ENCODE peak calls at places on chromosomes 16 and 17, in six cellular contexts. N is naive thymus-derived CD4-positive, alpha-beta T cell; E is sigmoid colon; L is CD8-positive, alpha-beta T cell; Z is spleen; D is cardiac muscle cell. R is an unnamed sample.

GRCh38 chr17:33964344-33964979 is 290.6 kb upstream of the CCL2 start:
- DNase-seq in N (peak), E (no peak), L (no peak), Z (no peak), D (no peak), R (no peak)

GRCh38 chr16:64990101-64990500 is 131.8 kb downstream of the CDH11 start:
- DNase-seq in N (no peak), E (no peak), L (no peak), Z (no peak), D (no peak), R (no peak)

GRCh38 chr17:55420776-55421178 is 858 bp downstream of the MMD start:
- DNase-seq in N (peak), E (peak), L (peak), Z (peak), D (peak), R (no peak)

GRCh38 chr16:74076568-74076967 is 220.0 kb upstream of the PSMD7 start:
- DNase-seq in N (no peak), E (no peak), L (no peak), Z (no peak), D (no peak), R (no peak)

GRCh38 chr16:180921-181667 is 835 bp downstream of the HBQ1 start:
- DNase-seq in N (peak), E (peak), L (peak), Z (peak), D (peak), R (no peak)

GRCh38 chr16:57744646-57744903 is 9.0 kb downstream of the KATNB1 start:
- DNase-seq in N (no peak), E (no peak), L (no peak), Z (no peak), D (no peak), R (no peak)

GRCh38 chr17:40707720-40708119 is 4.2 kb upstream of the KRT24 start:
- DNase-seq in N (no peak), E (peak), L (no peak), Z (no peak), D (no peak), R (no peak)

GRCh38 chr16:28538733-28539596 is at the start of gene NUPR1:
- DNase-seq in N (no peak), E (peak), L (no peak), Z (no peak), D (peak), R (peak)

GRCh38 chr16:7364054-7364407 is 31.4 kb downstream of the RBFOX1 start:
- DNase-seq in N (no peak), E (no peak), L (no peak), Z (no peak), D (no peak), R (no peak)

GRCh38 chr16:35431829-35432663 is 1972.6 kb downstream of the TP53TG3F start:
- DNase-seq in N (no peak), E (no peak), L (no peak), Z (no peak), D (no peak), R (no peak)

GRCh38 chr17:44779211-44780025 is 20.6 kb downstream of the ADAM11 start:
- DNase-seq in N (peak), E (peak), L (peak), Z (peak), D (peak), R (no peak)

GRCh38 chr17:17837380-17837821 is 615 bp upstream of the SREBF1 start:
- DNase-seq in N (no peak), E (peak), L (no peak), Z (no peak), D (peak), R (no peak)

GRCh38 chr16:52547001-52547833 is at the start of gene TOX3:
- DNase-seq in N (no peak), E (no peak), L (no peak), Z (no peak), D (no peak), R (no peak)

GRCh38 chr16:69105501-69106361 is at the start of gene HAS3:
- DNase-seq in N (peak), E (no peak), L (no peak), Z (peak), D (peak), R (peak)

GRCh38 chr17:65595071-65595655 is 33.7 kb upstream of the AXIN2 start:
- DNase-seq in N (no peak), E (no peak), L (no peak), Z (no peak), D (no peak), R (no peak)

GRCh38 chr17:81978901-81979298 is 1.5 kb downstream of the ASPSCR1 start:
- DNase-seq in N (no peak), E (no peak), L (no peak), Z (no peak), D (no peak), R (no peak)

GRCh38 chr16:64469906-64470702 is 651.8 kb downstream of the CDH11 start:
- DNase-seq in N (no peak), E (no peak), L (no peak), Z (no peak), D (peak), R (peak)

GRCh38 chr17:9386401-9386800 is 189.2 kb downstream of the STX8 start:
- DNase-seq in N (no peak), E (no peak), L (no peak), Z (no peak), D (no peak), R (peak)

GRCh38 chr17:73878923-73879322 is 234.7 kb upstream of the SDK2 start:
- DNase-seq in N (no peak), E (no peak), L (no peak), Z (no peak), D (no peak), R (no peak)

GRCh38 chr17:78219396-78220150 is 5.5 kb downstream of the BIRC5 start:
- DNase-seq in N (no peak), E (no peak), L (no peak), Z (no peak), D (no peak), R (no peak)

GRCh38 chr16:25390761-25391160 is 133.1 kb upstream of the ZKSCAN2 start:
- DNase-seq in N (no peak), E (no peak), L (no peak), Z (no peak), D (no peak), R (no peak)

GRCh38 chr17:43171761-43172487 is 910 bp downstream of the NBR1 start:
- DNase-seq in N (no peak), E (peak), L (no peak), Z (no peak), D (peak), R (peak)

GRCh38 chr16:1183235-1183907 is 30.5 kb downstream of the CACNA1H start:
- DNase-seq in N (no peak), E (peak), L (no peak), Z (no peak), D (peak), R (no peak)

GRCh38 chr17:43608313-43608712 is 53.4 kb downstream of the MEOX1 start:
- DNase-seq in N (no peak), E (no peak), L (no peak), Z (no peak), D (no peak), R (no peak)

GRCh38 chr16:68370921-68371651 is 60.3 kb downstream of the PRMT7 start:
- DNase-seq in N (peak), E (no peak), L (peak), Z (peak), D (no peak), R (no peak)

GRCh38 chr16:74626741-74627416 is 20.0 kb upstream of the GLG1 start:
- DNase-seq in N (no peak), E (no peak), L (no peak), Z (no peak), D (no peak), R (no peak)

GRCh38 chr17:78381601-78382168 is 3.2 kb downstream of the PGS1 start:
- DNase-seq in N (peak), E (no peak), L (peak), Z (no peak), D (no peak), R (no peak)

GRCh38 chr17:58321571-58322525 is 6.7 kb downstream of the TSPOAP1 start:
- DNase-seq in N (no peak), E (no peak), L (no peak), Z (peak), D (no peak), R (no peak)

GRCh38 chr17:74011963-74012362 is 191.5 kb upstream of the RPL38 start:
- DNase-seq in N (no peak), E (no peak), L (no peak), Z (no peak), D (no peak), R (no peak)

GRCh38 chr17:65489413-65490170 is 71.9 kb downstream of the AXIN2 start:
- DNase-seq in N (no peak), E (peak), L (no peak), Z (no peak), D (no peak), R (no peak)

DNA sequence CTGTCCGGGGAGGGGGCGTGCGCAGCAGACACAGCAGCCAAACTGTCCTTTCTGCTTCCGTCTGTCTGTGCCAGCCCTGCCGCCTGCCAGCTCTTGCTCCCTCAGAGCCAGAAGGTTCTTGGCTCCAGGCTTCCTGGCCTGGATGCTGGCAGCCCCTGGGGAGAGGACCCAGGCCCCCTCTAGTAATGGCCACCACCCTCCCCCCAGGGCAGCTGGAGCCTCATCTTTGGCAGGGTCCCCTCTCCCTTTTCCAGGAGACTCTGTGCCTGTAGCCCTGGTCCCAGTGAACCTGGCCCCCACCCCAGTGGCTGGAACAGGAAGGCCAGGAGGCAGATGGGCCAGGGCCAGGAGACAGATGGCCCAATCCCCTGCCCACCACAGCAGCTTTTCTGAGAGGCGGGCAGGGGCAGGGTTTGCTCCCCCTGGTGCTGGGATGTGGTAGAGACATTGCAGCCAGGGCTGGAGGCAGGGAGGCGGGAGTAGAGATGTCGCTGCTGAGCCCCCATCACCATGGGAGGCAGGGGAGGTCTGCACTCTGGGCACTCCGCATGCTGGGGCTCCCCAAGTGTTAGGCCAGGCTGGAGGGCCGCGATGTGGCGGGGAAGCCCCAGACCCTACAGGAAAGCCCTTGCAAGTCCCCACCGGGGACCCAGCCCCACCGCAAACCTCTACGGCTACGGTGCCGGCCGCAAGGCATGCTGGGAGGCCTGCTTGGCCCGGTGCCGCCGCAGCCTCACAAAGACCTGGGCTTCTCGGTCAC is 16.7 kb downstream of the UNC13D start:
- DNase-seq in N (peak), E (peak), L (peak), Z (peak), D (peak), R (no peak)
- H3K27ac ChIP-seq in N (peak), E (peak), L (peak), Z (peak), D (peak), R (no peak)

DNA sequence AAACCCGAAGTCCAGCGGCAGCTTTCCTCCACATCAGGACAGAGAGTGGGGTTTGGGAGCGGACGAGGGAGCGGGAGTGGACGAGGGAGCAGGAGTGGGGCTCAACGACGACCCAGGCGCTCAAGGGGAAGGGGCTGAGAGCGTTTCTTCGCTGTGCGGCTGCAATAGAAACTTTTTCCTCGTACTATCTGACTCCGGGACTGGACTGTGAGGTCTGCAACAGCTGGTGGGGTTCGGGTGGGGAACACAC is 1.4 kb downstream of the FAM20A start:
- DNase-seq in N (no peak), E (no peak), L (no peak), Z (no peak), D (no peak), R (no peak)
- H3K27ac ChIP-seq in N (no peak), E (peak), L (no peak), Z (peak), D (peak), R (no peak)

GRCh38 chr17:2059125-2059836 is 4.4 kb downstream of the HIC1 start:
- DNase-seq in N (no peak), E (peak), L (no peak), Z (peak), D (no peak), R (no peak)
- H3K27ac ChIP-seq in N (no peak), E (peak), L (no peak), Z (peak), D (no peak), R (no peak)

GRCh38 chr17:51017270-51017669 is 103.4 kb downstream of the SPAG9 start:
- DNase-seq in N (no peak), E (no peak), L (no peak), Z (no peak), D (no peak), R (no peak)
- H3K27ac ChIP-seq in N (no peak), E (no peak), L (no peak), Z (no peak), D (no peak), R (no peak)

GRCh38 chr16:2671741-2672140 is 10.6 kb upstream of the KCTD5 start:
- DNase-seq in N (no peak), E (no peak), L (no peak), Z (no peak), D (no peak), R (no peak)
- H3K27ac ChIP-seq in N (peak), E (no peak), L (no peak), Z (no peak), D (peak), R (no peak)

DNA sequence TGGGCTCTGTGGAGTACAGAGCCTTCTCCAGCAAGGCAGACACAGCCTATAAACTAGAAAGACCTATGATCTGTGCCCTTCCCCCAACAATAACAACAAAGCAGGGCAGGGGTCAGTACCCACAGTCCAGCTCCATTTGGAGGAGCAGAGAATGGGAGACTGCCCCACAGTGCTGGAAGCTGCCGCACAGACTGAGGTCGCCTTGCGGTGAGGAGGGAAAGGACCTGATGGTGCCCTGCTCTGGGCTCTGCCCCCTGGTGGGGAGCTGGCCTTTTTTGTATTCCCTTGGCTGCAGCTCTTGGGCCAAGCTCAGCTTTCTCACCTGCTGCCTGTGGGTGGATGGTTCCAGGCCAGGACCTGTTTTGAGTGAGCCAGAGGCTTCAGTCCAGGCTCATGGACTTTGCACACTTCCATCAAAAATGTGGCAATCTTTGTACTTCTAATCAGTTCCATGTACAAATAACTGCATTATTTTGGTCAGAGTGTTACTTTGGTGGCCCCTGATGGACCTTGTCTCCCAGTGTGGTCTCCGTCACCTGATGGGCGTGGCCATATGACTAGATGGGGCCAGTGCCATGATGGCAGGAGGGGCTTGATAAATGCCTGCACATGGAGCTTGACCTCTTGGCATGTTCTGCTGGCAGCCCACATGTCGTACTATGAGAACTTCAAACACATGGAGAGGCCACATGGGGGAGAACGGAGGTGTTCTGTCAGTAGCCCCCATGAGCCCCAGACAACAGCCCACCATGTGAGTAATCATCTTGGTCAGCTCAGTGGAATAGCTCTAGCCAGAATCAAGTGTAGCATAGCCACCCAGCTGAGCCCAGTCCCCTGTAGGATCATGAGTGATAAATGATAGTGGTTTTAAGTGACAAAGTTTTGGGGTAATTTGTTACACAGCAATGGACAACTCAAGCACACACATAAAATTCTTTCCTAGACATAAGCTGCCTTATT is 24.2 kb downstream of the B9D1 start:
- DNase-seq in N (peak), E (peak), L (peak), Z (peak), D (peak), R (no peak)
- H3K27ac ChIP-seq in N (no peak), E (no peak), L (no peak), Z (peak), D (peak), R (no peak)

DNA sequence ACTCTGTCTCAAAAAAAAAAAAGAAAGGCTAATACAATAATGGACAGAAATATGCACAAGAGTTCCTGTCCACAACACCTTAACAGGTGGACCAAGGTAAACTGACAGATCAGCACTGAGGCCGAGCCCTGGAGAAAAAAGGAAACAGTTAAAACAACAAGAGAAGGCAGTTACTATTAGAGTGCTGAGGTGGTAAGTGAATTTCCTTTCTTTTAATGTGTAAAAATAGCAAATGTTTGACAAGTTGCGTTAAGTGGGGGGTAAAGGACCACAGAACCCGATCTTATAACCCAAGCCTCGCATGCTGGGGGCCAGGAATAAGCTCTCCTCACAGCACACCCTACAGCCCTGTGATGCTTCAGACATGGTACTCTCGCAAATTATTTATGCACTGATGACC is 24.8 kb downstream of the TXNDC11 start:
- DNase-seq in N (no peak), E (no peak), L (no peak), Z (no peak), D (no peak), R (no peak)
- H3K27ac ChIP-seq in N (peak), E (no peak), L (no peak), Z (peak), D (no peak), R (no peak)

DNA sequence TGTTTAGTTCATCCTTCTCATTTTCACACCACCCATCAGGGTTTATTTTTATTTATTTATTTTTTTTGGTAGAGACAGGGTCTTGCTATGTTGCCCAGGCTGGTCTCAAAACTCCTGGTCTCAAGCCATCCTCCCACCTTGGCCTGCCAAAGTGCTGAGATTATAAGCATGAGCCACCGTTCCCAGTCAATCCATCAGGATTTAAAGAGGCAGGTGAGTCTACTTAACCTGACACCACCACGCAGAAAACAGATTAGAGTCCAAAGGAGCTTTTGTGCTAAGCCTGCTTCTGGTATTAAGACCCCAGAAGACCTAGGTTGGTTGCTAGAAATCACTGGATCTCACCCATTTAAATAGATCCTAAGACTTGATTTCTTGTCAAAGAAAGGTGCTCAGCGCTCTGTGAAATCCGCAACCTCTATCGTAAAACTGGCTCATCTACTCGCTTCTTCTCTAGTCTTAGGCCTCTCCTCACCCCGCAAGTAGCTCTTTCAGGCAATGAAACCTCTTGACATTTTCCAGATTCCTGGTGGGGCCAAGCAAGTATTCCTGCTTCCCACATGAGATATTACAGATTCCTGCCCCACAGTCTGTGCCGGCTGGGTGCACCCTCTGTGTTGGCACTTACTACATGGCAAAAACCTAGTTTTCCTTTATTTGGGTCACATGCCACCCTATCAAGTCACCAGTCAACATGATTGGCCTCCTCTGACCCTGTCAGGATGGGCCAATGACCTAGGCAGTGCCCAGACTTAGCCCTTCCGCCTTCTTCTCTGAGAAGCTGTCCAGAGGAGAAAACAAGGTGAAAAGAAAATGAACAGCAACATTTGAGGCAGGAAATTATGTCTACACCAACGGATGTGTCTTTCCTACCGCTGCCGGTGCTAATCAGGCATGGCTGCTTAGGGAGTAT is 9.0 kb downstream of the PITPNA start:
- DNase-seq in N (no peak), E (no peak), L (no peak), Z (peak), D (no peak), R (no peak)
- H3K27ac ChIP-seq in N (no peak), E (no peak), L (no peak), Z (no peak), D (peak), R (no peak)